ENCODE peak calls at places on chromosomes 1 and 21, in ten cellular contexts. One of them, this sample, is unnamed.

GRCh38 chr1:1402081-1402900 is 3.2 kb upstream of the CCNL2 start:
- DNase-seq in mucosa of gallbladder: no peak
- DNase-seq in AG09309: peak; percentile 18
- DNase-seq in activated CD8-positive, alpha-beta T cell treated with anti-CD3 and anti-CD28 coated beads for 36 hours: peak; percentile 59
- DNase-seq in EH: peak; percentile 55
- DNase-seq in activated gamma-delta T cell treated with anti-CD3 and anti-CD28 coated beads, Interleukin-2, amount 50 U/mL, for 16 hours: no peak
- DNase-seq in HFF-Myc: peak; percentile 41
- DNase-seq in ACHN: peak; percentile 92
- DNase-seq in stimulated activated CD4-positive, alpha-beta T cell treated with anti-CD3 and anti-CD28 coated beads, Interleukin-12 subunit alpha, Interleukin-12 subunit beta, amount 100 ng/mL, for 4 hours: no peak
- DNase-seq in smooth muscle cell of the brain vasculature: peak; percentile 17
- DNase-seq in this sample: peak; percentile 86

GRCh38 chr1:58812926-58813325 is 29.1 kb upstream of the JUN start:
- DNase-seq in mucosa of gallbladder: no peak
- DNase-seq in AG09309: no peak
- DNase-seq in activated CD8-positive, alpha-beta T cell treated with anti-CD3 and anti-CD28 coated beads for 36 hours: peak; percentile 38
- DNase-seq in EH: no peak
- DNase-seq in activated gamma-delta T cell treated with anti-CD3 and anti-CD28 coated beads, Interleukin-2, amount 50 U/mL, for 16 hours: peak; percentile 33
- DNase-seq in HFF-Myc: no peak
- DNase-seq in ACHN: no peak
- DNase-seq in stimulated activated CD4-positive, alpha-beta T cell treated with anti-CD3 and anti-CD28 coated beads, Interleukin-12 subunit alpha, Interleukin-12 subunit beta, amount 100 ng/mL, for 4 hours: no peak
- DNase-seq in smooth muscle cell of the brain vasculature: no peak
- DNase-seq in this sample: no peak

GRCh38 chr1:234486858-234487830 is 8.2 kb upstream of the TARBP1 start:
- DNase-seq in mucosa of gallbladder: peak; percentile 61
- DNase-seq in AG09309: no peak
- DNase-seq in activated CD8-positive, alpha-beta T cell treated with anti-CD3 and anti-CD28 coated beads for 36 hours: peak; percentile 50
- DNase-seq in EH: peak; percentile 84
- DNase-seq in activated gamma-delta T cell treated with anti-CD3 and anti-CD28 coated beads, Interleukin-2, amount 50 U/mL, for 16 hours: no peak
- DNase-seq in HFF-Myc: peak; percentile 68
- DNase-seq in ACHN: peak; percentile 49
- DNase-seq in stimulated activated CD4-positive, alpha-beta T cell treated with anti-CD3 and anti-CD28 coated beads, Interleukin-12 subunit alpha, Interleukin-12 subunit beta, amount 100 ng/mL, for 4 hours: no peak
- DNase-seq in smooth muscle cell of the brain vasculature: peak; percentile 40
- DNase-seq in this sample: peak; percentile 85

GRCh38 chr1:1165900-1166421 is 7.7 kb upstream of the TTLL10 start:
- DNase-seq in mucosa of gallbladder: no peak
- DNase-seq in AG09309: no peak
- DNase-seq in activated CD8-positive, alpha-beta T cell treated with anti-CD3 and anti-CD28 coated beads for 36 hours: no peak
- DNase-seq in EH: no peak
- DNase-seq in activated gamma-delta T cell treated with anti-CD3 and anti-CD28 coated beads, Interleukin-2, amount 50 U/mL, for 16 hours: no peak
- DNase-seq in HFF-Myc: no peak
- DNase-seq in ACHN: peak; percentile 10
- DNase-seq in stimulated activated CD4-positive, alpha-beta T cell treated with anti-CD3 and anti-CD28 coated beads, Interleukin-12 subunit alpha, Interleukin-12 subunit beta, amount 100 ng/mL, for 4 hours: no peak
- DNase-seq in smooth muscle cell of the brain vasculature: no peak
- DNase-seq in this sample: no peak

GRCh38 chr21:31273278-31273677 is 70.8 kb downstream of the TIAM1 start:
- DNase-seq in mucosa of gallbladder: no peak
- DNase-seq in AG09309: no peak
- DNase-seq in activated CD8-positive, alpha-beta T cell treated with anti-CD3 and anti-CD28 coated beads for 36 hours: peak; percentile 66
- DNase-seq in EH: no peak
- DNase-seq in activated gamma-delta T cell treated with anti-CD3 and anti-CD28 coated beads, Interleukin-2, amount 50 U/mL, for 16 hours: no peak
- DNase-seq in HFF-Myc: no peak
- DNase-seq in ACHN: no peak
- DNase-seq in stimulated activated CD4-positive, alpha-beta T cell treated with anti-CD3 and anti-CD28 coated beads, Interleukin-12 subunit alpha, Interleukin-12 subunit beta, amount 100 ng/mL, for 4 hours: no peak
- DNase-seq in smooth muscle cell of the brain vasculature: no peak
- DNase-seq in this sample: no peak

GRCh38 chr1:218467101-218467728 is 122.1 kb downstream of the TGFB2 start:
- DNase-seq in mucosa of gallbladder: no peak
- DNase-seq in AG09309: peak; percentile 75
- DNase-seq in activated CD8-positive, alpha-beta T cell treated with anti-CD3 and anti-CD28 coated beads for 36 hours: no peak
- DNase-seq in EH: peak; percentile 97
- DNase-seq in activated gamma-delta T cell treated with anti-CD3 and anti-CD28 coated beads, Interleukin-2, amount 50 U/mL, for 16 hours: no peak
- DNase-seq in HFF-Myc: peak; percentile 86
- DNase-seq in ACHN: no peak
- DNase-seq in stimulated activated CD4-positive, alpha-beta T cell treated with anti-CD3 and anti-CD28 coated beads, Interleukin-12 subunit alpha, Interleukin-12 subunit beta, amount 100 ng/mL, for 4 hours: no peak
- DNase-seq in smooth muscle cell of the brain vasculature: no peak
- DNase-seq in this sample: peak; percentile 66

GRCh38 chr1:35097224-35097623 is 18.0 kb downstream of the ZMYM1 start:
- DNase-seq in mucosa of gallbladder: no peak
- DNase-seq in AG09309: peak; percentile 46
- DNase-seq in activated CD8-positive, alpha-beta T cell treated with anti-CD3 and anti-CD28 coated beads for 36 hours: no peak
- DNase-seq in EH: peak; percentile 85
- DNase-seq in activated gamma-delta T cell treated with anti-CD3 and anti-CD28 coated beads, Interleukin-2, amount 50 U/mL, for 16 hours: no peak
- DNase-seq in HFF-Myc: peak; percentile 29
- DNase-seq in ACHN: peak; percentile 37
- DNase-seq in stimulated activated CD4-positive, alpha-beta T cell treated with anti-CD3 and anti-CD28 coated beads, Interleukin-12 subunit alpha, Interleukin-12 subunit beta, amount 100 ng/mL, for 4 hours: no peak
- DNase-seq in smooth muscle cell of the brain vasculature: no peak
- DNase-seq in this sample: no peak

GRCh38 chr1:78255378-78255777 is 209.6 kb downstream of the GIPC2 start:
- DNase-seq in mucosa of gallbladder: no peak
- DNase-seq in AG09309: no peak
- DNase-seq in activated CD8-positive, alpha-beta T cell treated with anti-CD3 and anti-CD28 coated beads for 36 hours: no peak
- DNase-seq in EH: peak; percentile 43
- DNase-seq in activated gamma-delta T cell treated with anti-CD3 and anti-CD28 coated beads, Interleukin-2, amount 50 U/mL, for 16 hours: no peak
- DNase-seq in HFF-Myc: no peak
- DNase-seq in ACHN: no peak
- DNase-seq in stimulated activated CD4-positive, alpha-beta T cell treated with anti-CD3 and anti-CD28 coated beads, Interleukin-12 subunit alpha, Interleukin-12 subunit beta, amount 100 ng/mL, for 4 hours: no peak
- DNase-seq in smooth muscle cell of the brain vasculature: no peak
- DNase-seq in this sample: no peak

GRCh38 chr1:92030701-92031107 is 919 bp downstream of the EPHX4 start:
- DNase-seq in mucosa of gallbladder: no peak
- DNase-seq in AG09309: no peak
- DNase-seq in activated CD8-positive, alpha-beta T cell treated with anti-CD3 and anti-CD28 coated beads for 36 hours: peak; percentile 31
- DNase-seq in EH: peak; percentile 10
- DNase-seq in activated gamma-delta T cell treated with anti-CD3 and anti-CD28 coated beads, Interleukin-2, amount 50 U/mL, for 16 hours: no peak
- DNase-seq in HFF-Myc: peak; percentile 71
- DNase-seq in ACHN: peak; percentile 21
- DNase-seq in stimulated activated CD4-positive, alpha-beta T cell treated with anti-CD3 and anti-CD28 coated beads, Interleukin-12 subunit alpha, Interleukin-12 subunit beta, amount 100 ng/mL, for 4 hours: no peak
- DNase-seq in smooth muscle cell of the brain vasculature: no peak
- DNase-seq in this sample: peak; percentile 54

GRCh38 chr1:156356875-156357534 is 12.0 kb upstream of the RHBG start:
- DNase-seq in mucosa of gallbladder: peak; percentile 68
- DNase-seq in AG09309: no peak
- DNase-seq in activated CD8-positive, alpha-beta T cell treated with anti-CD3 and anti-CD28 coated beads for 36 hours: peak; percentile 74
- DNase-seq in EH: peak; percentile 40
- DNase-seq in activated gamma-delta T cell treated with anti-CD3 and anti-CD28 coated beads, Interleukin-2, amount 50 U/mL, for 16 hours: peak; percentile 45
- DNase-seq in HFF-Myc: no peak
- DNase-seq in ACHN: peak; percentile 72
- DNase-seq in stimulated activated CD4-positive, alpha-beta T cell treated with anti-CD3 and anti-CD28 coated beads, Interleukin-12 subunit alpha, Interleukin-12 subunit beta, amount 100 ng/mL, for 4 hours: peak; percentile 69
- DNase-seq in smooth muscle cell of the brain vasculature: no peak
- DNase-seq in this sample: no peak

GRCh38 chr1:4002741-4003140 is 102.7 kb upstream of the C1orf174 start:
- DNase-seq in mucosa of gallbladder: no peak
- DNase-seq in AG09309: no peak
- DNase-seq in activated CD8-positive, alpha-beta T cell treated with anti-CD3 and anti-CD28 coated beads for 36 hours: no peak
- DNase-seq in EH: no peak
- DNase-seq in activated gamma-delta T cell treated with anti-CD3 and anti-CD28 coated beads, Interleukin-2, amount 50 U/mL, for 16 hours: no peak
- DNase-seq in HFF-Myc: no peak
- DNase-seq in ACHN: no peak
- DNase-seq in stimulated activated CD4-positive, alpha-beta T cell treated with anti-CD3 and anti-CD28 coated beads, Interleukin-12 subunit alpha, Interleukin-12 subunit beta, amount 100 ng/mL, for 4 hours: no peak
- DNase-seq in smooth muscle cell of the brain vasculature: no peak
- DNase-seq in this sample: no peak

GRCh38 chr1:184635347-184636155 is 119.1 kb downstream of the EDEM3 start:
- DNase-seq in mucosa of gallbladder: no peak
- DNase-seq in AG09309: no peak
- DNase-seq in activated CD8-positive, alpha-beta T cell treated with anti-CD3 and anti-CD28 coated beads for 36 hours: no peak
- DNase-seq in EH: peak; percentile 38
- DNase-seq in activated gamma-delta T cell treated with anti-CD3 and anti-CD28 coated beads, Interleukin-2, amount 50 U/mL, for 16 hours: no peak
- DNase-seq in HFF-Myc: no peak
- DNase-seq in ACHN: no peak
- DNase-seq in stimulated activated CD4-positive, alpha-beta T cell treated with anti-CD3 and anti-CD28 coated beads, Interleukin-12 subunit alpha, Interleukin-12 subunit beta, amount 100 ng/mL, for 4 hours: no peak
- DNase-seq in smooth muscle cell of the brain vasculature: no peak
- DNase-seq in this sample: no peak

GRCh38 chr1:181090653-181091126 is 2.2 kb downstream of the IER5 start:
- DNase-seq in mucosa of gallbladder: no peak
- DNase-seq in AG09309: no peak
- DNase-seq in activated CD8-positive, alpha-beta T cell treated with anti-CD3 and anti-CD28 coated beads for 36 hours: peak; percentile 70
- DNase-seq in EH: no peak
- DNase-seq in activated gamma-delta T cell treated with anti-CD3 and anti-CD28 coated beads, Interleukin-2, amount 50 U/mL, for 16 hours: no peak
- DNase-seq in HFF-Myc: no peak
- DNase-seq in ACHN: peak; percentile 23
- DNase-seq in stimulated activated CD4-positive, alpha-beta T cell treated with anti-CD3 and anti-CD28 coated beads, Interleukin-12 subunit alpha, Interleukin-12 subunit beta, amount 100 ng/mL, for 4 hours: no peak
- DNase-seq in smooth muscle cell of the brain vasculature: no peak
- DNase-seq in this sample: no peak

GRCh38 chr1:158049867-158050266 is 56.4 kb downstream of the KIRREL1 start:
- DNase-seq in mucosa of gallbladder: no peak
- DNase-seq in AG09309: no peak
- DNase-seq in activated CD8-positive, alpha-beta T cell treated with anti-CD3 and anti-CD28 coated beads for 36 hours: no peak
- DNase-seq in EH: peak; percentile 47
- DNase-seq in activated gamma-delta T cell treated with anti-CD3 and anti-CD28 coated beads, Interleukin-2, amount 50 U/mL, for 16 hours: no peak
- DNase-seq in HFF-Myc: no peak
- DNase-seq in ACHN: no peak
- DNase-seq in stimulated activated CD4-positive, alpha-beta T cell treated with anti-CD3 and anti-CD28 coated beads, Interleukin-12 subunit alpha, Interleukin-12 subunit beta, amount 100 ng/mL, for 4 hours: no peak
- DNase-seq in smooth muscle cell of the brain vasculature: no peak
- DNase-seq in this sample: peak; percentile 57

GRCh38 chr1:67615886-67616285 is 69.1 kb upstream of the GADD45A start:
- DNase-seq in mucosa of gallbladder: no peak
- DNase-seq in AG09309: no peak
- DNase-seq in activated CD8-positive, alpha-beta T cell treated with anti-CD3 and anti-CD28 coated beads for 36 hours: no peak
- DNase-seq in EH: no peak
- DNase-seq in activated gamma-delta T cell treated with anti-CD3 and anti-CD28 coated beads, Interleukin-2, amount 50 U/mL, for 16 hours: no peak
- DNase-seq in HFF-Myc: no peak
- DNase-seq in ACHN: no peak
- DNase-seq in stimulated activated CD4-positive, alpha-beta T cell treated with anti-CD3 and anti-CD28 coated beads, Interleukin-12 subunit alpha, Interleukin-12 subunit beta, amount 100 ng/mL, for 4 hours: no peak
- DNase-seq in smooth muscle cell of the brain vasculature: no peak
- DNase-seq in this sample: no peak

GRCh38 chr21:31103163-31103562 is 64.9 kb upstream of the KRTAP19-8 start:
- DNase-seq in mucosa of gallbladder: no peak
- DNase-seq in AG09309: no peak
- DNase-seq in activated CD8-positive, alpha-beta T cell treated with anti-CD3 and anti-CD28 coated beads for 36 hours: no peak
- DNase-seq in EH: no peak
- DNase-seq in activated gamma-delta T cell treated with anti-CD3 and anti-CD28 coated beads, Interleukin-2, amount 50 U/mL, for 16 hours: no peak
- DNase-seq in HFF-Myc: no peak
- DNase-seq in ACHN: no peak
- DNase-seq in stimulated activated CD4-positive, alpha-beta T cell treated with anti-CD3 and anti-CD28 coated beads, Interleukin-12 subunit alpha, Interleukin-12 subunit beta, amount 100 ng/mL, for 4 hours: no peak
- DNase-seq in smooth muscle cell of the brain vasculature: no peak
- DNase-seq in this sample: no peak

GRCh38 chr1:20472860-20473711 is 12.9 kb downstream of the CAMK2N1 start:
- DNase-seq in mucosa of gallbladder: peak; percentile 57
- DNase-seq in AG09309: no peak
- DNase-seq in activated CD8-positive, alpha-beta T cell treated with anti-CD3 and anti-CD28 coated beads for 36 hours: peak; percentile 60
- DNase-seq in EH: peak; percentile 63
- DNase-seq in activated gamma-delta T cell treated with anti-CD3 and anti-CD28 coated beads, Interleukin-2, amount 50 U/mL, for 16 hours: no peak
- DNase-seq in HFF-Myc: no peak
- DNase-seq in ACHN: peak; percentile 29
- DNase-seq in stimulated activated CD4-positive, alpha-beta T cell treated with anti-CD3 and anti-CD28 coated beads, Interleukin-12 subunit alpha, Interleukin-12 subunit beta, amount 100 ng/mL, for 4 hours: no peak
- DNase-seq in smooth muscle cell of the brain vasculature: no peak
- DNase-seq in this sample: peak; percentile 69

GRCh38 chr1:226064168-226064815 is 1.8 kb downstream of the H3-3A start:
- DNase-seq in mucosa of gallbladder: no peak
- DNase-seq in AG09309: no peak
- DNase-seq in activated CD8-positive, alpha-beta T cell treated with anti-CD3 and anti-CD28 coated beads for 36 hours: peak; percentile 41
- DNase-seq in EH: peak; percentile 24
- DNase-seq in activated gamma-delta T cell treated with anti-CD3 and anti-CD28 coated beads, Interleukin-2, amount 50 U/mL, for 16 hours: no peak
- DNase-seq in HFF-Myc: no peak
- DNase-seq in ACHN: peak; percentile 55
- DNase-seq in stimulated activated CD4-positive, alpha-beta T cell treated with anti-CD3 and anti-CD28 coated beads, Interleukin-12 subunit alpha, Interleukin-12 subunit beta, amount 100 ng/mL, for 4 hours: no peak
- DNase-seq in smooth muscle cell of the brain vasculature: no peak
- DNase-seq in this sample: peak; percentile 44

GRCh38 chr1:8343464-8344001 is 25.6 kb downstream of the SLC45A1 start:
- DNase-seq in mucosa of gallbladder: peak; percentile 76
- DNase-seq in AG09309: peak; percentile 80
- DNase-seq in activated CD8-positive, alpha-beta T cell treated with anti-CD3 and anti-CD28 coated beads for 36 hours: no peak
- DNase-seq in EH: peak; percentile 98
- DNase-seq in activated gamma-delta T cell treated with anti-CD3 and anti-CD28 coated beads, Interleukin-2, amount 50 U/mL, for 16 hours: no peak
- DNase-seq in HFF-Myc: peak; percentile 90
- DNase-seq in ACHN: peak; percentile 89
- DNase-seq in stimulated activated CD4-positive, alpha-beta T cell treated with anti-CD3 and anti-CD28 coated beads, Interleukin-12 subunit alpha, Interleukin-12 subunit beta, amount 100 ng/mL, for 4 hours: no peak
- DNase-seq in smooth muscle cell of the brain vasculature: peak; percentile 84
- DNase-seq in this sample: peak; percentile 97

GRCh38 chr1:217713223-217713622 is 82.1 kb downstream of the SPATA17 start:
- DNase-seq in mucosa of gallbladder: no peak
- DNase-seq in AG09309: no peak
- DNase-seq in activated CD8-positive, alpha-beta T cell treated with anti-CD3 and anti-CD28 coated beads for 36 hours: no peak
- DNase-seq in EH: no peak
- DNase-seq in activated gamma-delta T cell treated with anti-CD3 and anti-CD28 coated beads, Interleukin-2, amount 50 U/mL, for 16 hours: no peak
- DNase-seq in HFF-Myc: no peak
- DNase-seq in ACHN: no peak
- DNase-seq in stimulated activated CD4-positive, alpha-beta T cell treated with anti-CD3 and anti-CD28 coated beads, Interleukin-12 subunit alpha, Interleukin-12 subunit beta, amount 100 ng/mL, for 4 hours: no peak
- DNase-seq in smooth muscle cell of the brain vasculature: no peak
- DNase-seq in this sample: no peak

GRCh38 chr1:28503117-28503516 is 2.7 kb upstream of the RCC1 start:
- DNase-seq in mucosa of gallbladder: no peak
- DNase-seq in AG09309: no peak
- DNase-seq in activated CD8-positive, alpha-beta T cell treated with anti-CD3 and anti-CD28 coated beads for 36 hours: no peak
- DNase-seq in EH: no peak
- DNase-seq in activated gamma-delta T cell treated with anti-CD3 and anti-CD28 coated beads, Interleukin-2, amount 50 U/mL, for 16 hours: no peak
- DNase-seq in HFF-Myc: no peak
- DNase-seq in ACHN: no peak
- DNase-seq in stimulated activated CD4-positive, alpha-beta T cell treated with anti-CD3 and anti-CD28 coated beads, Interleukin-12 subunit alpha, Interleukin-12 subunit beta, amount 100 ng/mL, for 4 hours: no peak
- DNase-seq in smooth muscle cell of the brain vasculature: no peak
- DNase-seq in this sample: no peak

GRCh38 chr1:115505157-115505571 is 136.6 kb upstream of the VANGL1 start:
- DNase-seq in mucosa of gallbladder: no peak
- DNase-seq in AG09309: no peak
- DNase-seq in activated CD8-positive, alpha-beta T cell treated with anti-CD3 and anti-CD28 coated beads for 36 hours: no peak
- DNase-seq in EH: peak; percentile 65
- DNase-seq in activated gamma-delta T cell treated with anti-CD3 and anti-CD28 coated beads, Interleukin-2, amount 50 U/mL, for 16 hours: no peak
- DNase-seq in HFF-Myc: peak; percentile 50
- DNase-seq in ACHN: no peak
- DNase-seq in stimulated activated CD4-positive, alpha-beta T cell treated with anti-CD3 and anti-CD28 coated beads, Interleukin-12 subunit alpha, Interleukin-12 subunit beta, amount 100 ng/mL, for 4 hours: no peak
- DNase-seq in smooth muscle cell of the brain vasculature: no peak
- DNase-seq in this sample: no peak

GRCh38 chr21:39374046-39374445 is 25.2 kb upstream of the HMGN1 start:
- DNase-seq in mucosa of gallbladder: no peak
- DNase-seq in AG09309: no peak
- DNase-seq in activated CD8-positive, alpha-beta T cell treated with anti-CD3 and anti-CD28 coated beads for 36 hours: no peak
- DNase-seq in EH: no peak
- DNase-seq in activated gamma-delta T cell treated with anti-CD3 and anti-CD28 coated beads, Interleukin-2, amount 50 U/mL, for 16 hours: no peak
- DNase-seq in HFF-Myc: no peak
- DNase-seq in ACHN: no peak
- DNase-seq in stimulated activated CD4-positive, alpha-beta T cell treated with anti-CD3 and anti-CD28 coated beads, Interleukin-12 subunit alpha, Interleukin-12 subunit beta, amount 100 ng/mL, for 4 hours: no peak
- DNase-seq in smooth muscle cell of the brain vasculature: no peak
- DNase-seq in this sample: no peak

GRCh38 chr1:114026797-114027196 is 47.5 kb downstream of the OLFML3 start:
- DNase-seq in mucosa of gallbladder: no peak
- DNase-seq in AG09309: no peak
- DNase-seq in activated CD8-positive, alpha-beta T cell treated with anti-CD3 and anti-CD28 coated beads for 36 hours: no peak
- DNase-seq in EH: no peak
- DNase-seq in activated gamma-delta T cell treated with anti-CD3 and anti-CD28 coated beads, Interleukin-2, amount 50 U/mL, for 16 hours: no peak
- DNase-seq in HFF-Myc: no peak
- DNase-seq in ACHN: no peak
- DNase-seq in stimulated activated CD4-positive, alpha-beta T cell treated with anti-CD3 and anti-CD28 coated beads, Interleukin-12 subunit alpha, Interleukin-12 subunit beta, amount 100 ng/mL, for 4 hours: no peak
- DNase-seq in smooth muscle cell of the brain vasculature: no peak
- DNase-seq in this sample: no peak

GRCh38 chr1:151888972-151889570 is 20.2 kb downstream of the THEM4 start:
- DNase-seq in mucosa of gallbladder: no peak
- DNase-seq in AG09309: no peak
- DNase-seq in activated CD8-positive, alpha-beta T cell treated with anti-CD3 and anti-CD28 coated beads for 36 hours: no peak
- DNase-seq in EH: no peak
- DNase-seq in activated gamma-delta T cell treated with anti-CD3 and anti-CD28 coated beads, Interleukin-2, amount 50 U/mL, for 16 hours: no peak
- DNase-seq in HFF-Myc: no peak
- DNase-seq in ACHN: peak; percentile 32
- DNase-seq in stimulated activated CD4-positive, alpha-beta T cell treated with anti-CD3 and anti-CD28 coated beads, Interleukin-12 subunit alpha, Interleukin-12 subunit beta, amount 100 ng/mL, for 4 hours: no peak
- DNase-seq in smooth muscle cell of the brain vasculature: no peak
- DNase-seq in this sample: peak; percentile 42

GRCh38 chr1:231618588-231619256 is 7.9 kb upstream of the DISC1 start:
- DNase-seq in mucosa of gallbladder: no peak
- DNase-seq in AG09309: no peak
- DNase-seq in activated CD8-positive, alpha-beta T cell treated with anti-CD3 and anti-CD28 coated beads for 36 hours: no peak
- DNase-seq in EH: no peak
- DNase-seq in activated gamma-delta T cell treated with anti-CD3 and anti-CD28 coated beads, Interleukin-2, amount 50 U/mL, for 16 hours: no peak
- DNase-seq in HFF-Myc: no peak
- DNase-seq in ACHN: no peak
- DNase-seq in stimulated activated CD4-positive, alpha-beta T cell treated with anti-CD3 and anti-CD28 coated beads, Interleukin-12 subunit alpha, Interleukin-12 subunit beta, amount 100 ng/mL, for 4 hours: no peak
- DNase-seq in smooth muscle cell of the brain vasculature: no peak
- DNase-seq in this sample: no peak

GRCh38 chr21:42471716-42472330 is 24.2 kb downstream of the RSPH1 start:
- DNase-seq in mucosa of gallbladder: no peak
- DNase-seq in AG09309: no peak
- DNase-seq in activated CD8-positive, alpha-beta T cell treated with anti-CD3 and anti-CD28 coated beads for 36 hours: no peak
- DNase-seq in EH: no peak
- DNase-seq in activated gamma-delta T cell treated with anti-CD3 and anti-CD28 coated beads, Interleukin-2, amount 50 U/mL, for 16 hours: no peak
- DNase-seq in HFF-Myc: no peak
- DNase-seq in ACHN: no peak
- DNase-seq in stimulated activated CD4-positive, alpha-beta T cell treated with anti-CD3 and anti-CD28 coated beads, Interleukin-12 subunit alpha, Interleukin-12 subunit beta, amount 100 ng/mL, for 4 hours: no peak
- DNase-seq in smooth muscle cell of the brain vasculature: no peak
- DNase-seq in this sample: no peak

GRCh38 chr1:3900150-3900968 is at the start of gene C1orf174:
- DNase-seq in mucosa of gallbladder: peak; percentile 95
- DNase-seq in AG09309: peak; percentile 94
- DNase-seq in activated CD8-positive, alpha-beta T cell treated with anti-CD3 and anti-CD28 coated beads for 36 hours: peak; percentile 94
- DNase-seq in EH: peak; percentile 99
- DNase-seq in activated gamma-delta T cell treated with anti-CD3 and anti-CD28 coated beads, Interleukin-2, amount 50 U/mL, for 16 hours: peak; percentile 89
- DNase-seq in HFF-Myc: peak; percentile 91
- DNase-seq in ACHN: peak; percentile 91
- DNase-seq in stimulated activated CD4-positive, alpha-beta T cell treated with anti-CD3 and anti-CD28 coated beads, Interleukin-12 subunit alpha, Interleukin-12 subunit beta, amount 100 ng/mL, for 4 hours: peak; percentile 87
- DNase-seq in smooth muscle cell of the brain vasculature: peak; percentile 98
- DNase-seq in this sample: peak; percentile 99